ENCODE peak calls at places on chromosomes 13 and 19, in four cellular contexts. A is WERI-Rb-1, Y is A549, G is cardiac muscle cell. T is an unnamed sample. For H3K9me3, the result is how much of the 10 kb centered on the place peaks cover.

GRCh38 chr13:26784704-26785639 is 24.4 kb upstream of the GPR12 start:
- DNase-seq in Y (no peak), A (no peak), G (no peak), T (peak)

GRCh38 chr13:60112771-60113170 is 51.0 kb downstream of the DIAPH3 start:
- DNase-seq in Y (no peak), G (peak), A (no peak), T (no peak)

GRCh38 chr13:114111577-114111976 is 20.8 kb downstream of the RASA3 start:
- DNase-seq in G (no peak), Y (no peak), A (peak), T (peak)

GRCh38 chr19:14405758-14406644 is 13.1 kb downstream of the DDX39A start:
- DNase-seq in A (peak), G (peak), Y (peak), T (peak)

GRCh38 chr13:57716295-57716694 is 84.8 kb downstream of the PCDH17 start:
- DNase-seq in A (peak), G (no peak), Y (no peak), T (no peak)

GRCh38 chr13:110156186-110157065 is 150.5 kb downstream of the COL4A1 start:
- DNase-seq in G (no peak), Y (no peak), A (no peak), T (no peak)

GRCh38 chr19:53977991-53978731 is 13.3 kb upstream of the CACNG6 start:
- DNase-seq in G (peak), A (peak), Y (peak), T (no peak)

GRCh38 chr19:2491130-2491801 is 15.3 kb downstream of the GADD45B start:
- DNase-seq in Y (peak), A (no peak), G (peak), T (no peak)

GRCh38 chr19:10395436-10395835 is 7.9 kb downstream of the CDC37 start:
- DNase-seq in Y (no peak), G (no peak), A (no peak), T (no peak)

GRCh38 chr19:5026706-5027273 is 57.9 kb downstream of the KDM4B start:
- DNase-seq in A (no peak), Y (no peak), G (peak), T (no peak)

GRCh38 chr19:48683349-48683748 is 10.5 kb upstream of the NTN5 start:
- DNase-seq in G (peak), A (no peak), Y (no peak), T (no peak)

GRCh38 chr19:51783373-51783772 is 11.6 kb upstream of the FPR3 start:
- DNase-seq in A (peak), G (peak), Y (peak), T (no peak)

GRCh38 chr13:42996584-42996983 is 4.5 kb upstream of the EPSTI1 start:
- DNase-seq in A (no peak), Y (peak), G (peak), T (no peak)

DNA sequence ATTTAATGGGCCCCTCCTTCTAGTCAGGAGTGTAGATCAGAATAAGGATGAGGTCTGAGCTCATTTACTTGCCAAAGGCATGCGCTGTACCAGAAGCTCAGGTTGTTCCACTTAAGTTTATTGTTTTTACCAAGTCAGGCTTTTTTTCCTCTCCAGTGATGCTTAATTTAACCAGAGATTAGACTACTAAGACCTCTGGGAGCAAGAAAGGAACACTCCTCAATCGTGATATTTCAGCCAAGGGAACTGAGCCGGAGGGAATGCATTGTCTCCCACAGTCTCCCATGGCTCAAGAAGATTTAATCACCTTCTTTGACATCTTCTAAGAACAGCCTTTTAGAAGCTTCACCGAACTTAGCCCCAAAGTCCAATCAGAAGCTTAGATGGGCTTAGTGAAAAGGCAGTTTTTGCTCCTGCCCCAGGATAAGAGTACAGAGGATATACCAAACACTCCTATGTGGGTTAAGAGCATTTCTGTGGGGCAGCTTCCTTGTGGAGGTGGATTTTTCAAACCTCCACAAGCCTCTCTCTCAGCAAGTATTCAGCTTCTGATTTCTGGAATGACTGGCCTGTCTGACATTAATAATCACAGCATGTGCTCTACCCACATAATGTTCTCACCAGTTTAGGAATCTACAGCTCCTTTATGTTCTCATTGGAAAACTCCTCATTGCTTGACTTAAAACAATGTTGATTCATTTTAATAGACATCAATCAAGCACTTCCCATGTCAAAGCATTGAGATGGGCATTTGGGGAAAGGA is 322.7 kb downstream of the SUCLA2 start:
- DNase-seq in Y (no peak), G (no peak), A (no peak), T (no peak)
- H3K9me3 ChIP-seq in Y (under half), G (under half), A (under half), T (under half)

GRCh38 chr19:22606212-22606553 is 27.9 kb upstream of the ZNF492 start:
- DNase-seq in A (no peak), G (no peak), Y (no peak), T (no peak)
- H3K9me3 ChIP-seq in A (under half), G (under half), Y (under half), T (under half)

GRCh38 chr19:15540435-15540834 is 32.1 kb downstream of the CYP4F22 start:
- DNase-seq in Y (no peak), G (no peak), A (no peak), T (no peak)

GRCh38 chr19:15538774-15539173 is 30.4 kb downstream of the CYP4F22 start:
- DNase-seq in A (no peak), Y (no peak), G (peak), T (no peak)

GRCh38 chr19:15534957-15535864 is 26.9 kb downstream of the CYP4F22 start:
- DNase-seq in A (no peak), G (no peak), Y (no peak), T (no peak)

GRCh38 chr19:15536350-15536749 is 28.0 kb downstream of the CYP4F22 start:
- DNase-seq in G (no peak), A (no peak), Y (no peak), T (no peak)

GRCh38 chr19:15539638-15540037 is 31.3 kb downstream of the CYP4F22 start:
- DNase-seq in G (no peak), Y (no peak), A (no peak), T (no peak)
- H3K9me3 ChIP-seq in G (under half), Y (under half), A (under half), T (under half)

GRCh38 chr19:11722414-11722813 is 16.3 kb downstream of the ZNF823 start:
- DNase-seq in A (no peak), G (no peak), Y (peak), T (no peak)
- H3K9me3 ChIP-seq in A (under half), G (under half), Y (half or more), T (under half)

GRCh38 chr13:53382008-53382407 is 353.4 kb downstream of the OLFM4 start:
- DNase-seq in A (no peak), G (no peak), Y (no peak), T (no peak)
- H3K9me3 ChIP-seq in A (under half), G (under half), Y (under half), T (under half)

DNA sequence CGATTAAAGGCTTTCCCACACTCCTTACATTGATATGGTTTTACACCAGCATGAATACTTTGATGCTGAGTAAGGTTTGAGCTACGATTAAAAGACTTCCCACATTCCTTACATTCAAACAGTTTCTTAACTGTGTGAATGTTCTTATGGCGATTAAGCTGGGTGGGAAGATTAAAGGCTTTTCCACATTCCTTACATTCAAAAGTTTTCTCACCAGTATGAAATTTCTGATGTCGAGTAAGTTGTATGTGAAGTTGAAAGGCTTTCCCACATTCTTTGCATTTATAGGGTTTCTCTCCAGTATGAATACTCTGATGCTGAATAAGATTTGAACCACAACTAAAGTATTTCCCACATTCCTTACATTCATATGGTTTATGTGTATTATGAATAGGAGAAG is 20.0 kb downstream of the ZNF780B start:
- DNase-seq in A (no peak), G (no peak), Y (no peak), T (no peak)
- H3K9me3 ChIP-seq in A (under half), G (under half), Y (half or more), T (under half)